ENCODE peak calls at places on chromosomes 6 and 20, in eight cellular contexts. C is heart left ventricle, R is sigmoid colon, S is uterus, D is IMR-90, Q is spleen, E is breast epithelium, V is Peyer's patch. I is an unnamed sample.

GRCh38 chr6:157108923-157109322 is 214.4 kb downstream of the TMEM242 start:
- DNase-seq in D (no peak), Q (no peak), E (no peak), S (no peak), R (no peak), V (no peak), C (no peak), I (no peak)

GRCh38 chr6:156865019-156865629 is 87.9 kb downstream of the ARID1B start:
- DNase-seq in C (no peak), Q (no peak), R (no peak), D (peak; percentile 49), V (no peak), E (no peak), S (no peak), I (no peak)

GRCh38 chr6:11434565-11435326 is 102.8 kb upstream of the TMEM170B start:
- DNase-seq in E (peak; percentile 65), C (no peak), V (no peak), R (no peak), D (peak; percentile 94), S (no peak), Q (no peak), I (peak; percentile 64)

GRCh38 chr20:23200914-23201313 is 114.8 kb upstream of the CD93 start:
- DNase-seq in D (peak; percentile 8), R (no peak), S (no peak), C (peak; percentile 50), Q (no peak), E (no peak), V (no peak), I (peak; percentile 37)

GRCh38 chr20:24742989-24743388 is 206.1 kb upstream of the CST7 start:
- DNase-seq in S (no peak), V (no peak), E (no peak), R (no peak), Q (no peak), D (no peak), C (no peak), I (no peak)

GRCh38 chr6:166705070-166705469 is 78.0 kb upstream of the RPS6KA2 start:
- DNase-seq in E (no peak), R (no peak), Q (no peak), C (no peak), D (no peak), S (no peak), V (no peak), I (peak; percentile 51)

GRCh38 chr6:67952948-67953347 is 682.1 kb upstream of the ADGRB3 start:
- DNase-seq in S (no peak), E (no peak), V (no peak), D (no peak), R (no peak), C (no peak), Q (no peak), I (no peak)

GRCh38 chr6:150617496-150618460 is 18.1 kb downstream of the PLEKHG1 start:
- DNase-seq in E (no peak), C (no peak), D (no peak), R (no peak), S (no peak), V (no peak), Q (no peak), I (no peak)

GRCh38 chr6:36595168-36595818 is 1.1 kb downstream of the SRSF3 start:
- DNase-seq in E (peak; percentile 70), Q (no peak), C (peak; percentile 57), S (no peak), V (peak; percentile 56), R (peak; percentile 84), D (peak; percentile 55), I (peak; percentile 60)

GRCh38 chr6:10363911-10364310 is 51.0 kb downstream of the TFAP2A start:
- DNase-seq in D (no peak), C (no peak), V (no peak), E (no peak), Q (no peak), S (no peak), R (no peak), I (no peak)

GRCh38 chr6:128655978-128656498 is 135.6 kb upstream of the PTPRK start:
- DNase-seq in E (no peak), V (no peak), D (peak; percentile 93), C (no peak), S (no peak), Q (no peak), R (no peak), I (no peak)

GRCh38 chr6:150410906-150411305 is 42.1 kb downstream of the IYD start:
- DNase-seq in V (no peak), R (no peak), D (no peak), C (no peak), S (no peak), Q (no peak), E (no peak), I (no peak)

GRCh38 chr6:150142657-150143501 is at the start of gene PPP1R14C:
- DNase-seq in D (no peak), R (no peak), C (peak; percentile 46), S (no peak), E (no peak), V (no peak), Q (no peak), I (no peak)

DNA sequence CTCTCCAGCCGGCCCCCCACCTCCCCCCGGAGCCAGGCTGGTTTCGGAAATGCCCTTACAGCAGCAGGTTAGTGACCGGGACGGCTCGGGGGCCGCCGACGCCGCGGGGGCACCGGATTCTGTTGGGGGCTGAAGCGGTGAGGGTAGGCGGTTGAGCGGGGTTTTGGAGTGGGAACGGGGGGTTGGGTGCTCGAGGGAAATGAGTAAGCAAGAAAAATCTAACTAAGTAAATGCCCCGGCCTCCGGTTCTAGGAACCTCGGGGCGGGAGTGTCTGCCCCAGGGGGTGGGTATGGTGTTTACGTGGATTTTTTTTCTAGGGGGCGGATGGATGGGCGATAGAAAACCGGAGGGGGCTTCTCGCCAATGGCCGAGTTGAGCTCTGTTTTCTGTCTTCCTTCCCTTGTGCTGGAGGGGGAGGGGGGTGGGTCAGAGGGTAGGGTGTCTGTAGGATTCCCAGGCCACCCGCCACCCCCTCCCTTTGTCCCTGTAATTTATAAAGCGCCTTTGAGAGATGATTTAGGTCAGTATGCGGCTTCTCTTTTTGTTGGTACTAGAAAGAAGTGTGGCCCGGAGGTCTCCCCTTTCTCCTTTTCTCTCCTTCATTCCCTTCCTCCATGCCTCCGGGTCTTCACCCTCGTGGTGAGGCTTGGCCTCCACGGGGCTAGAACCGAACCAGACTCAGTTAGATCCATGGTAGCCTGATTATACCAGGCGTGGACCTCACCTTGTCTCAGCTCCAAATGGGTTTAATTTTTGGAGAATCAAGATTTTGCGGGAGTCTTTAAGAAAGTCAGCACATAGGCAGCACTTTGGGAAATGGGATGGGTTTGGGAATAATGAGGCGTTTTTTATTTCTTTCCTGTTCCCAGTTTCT is 2.3 kb downstream of the E2F3 start:
- DNase-seq in C (no peak), R (no peak), Q (no peak), S (no peak), E (no peak), V (peak; percentile 50), D (peak; percentile 58), I (no peak)
- TF ChIP-seq POLR2A in C (no peak), R (no peak), Q (no peak), S (no peak), E (no peak), V (no peak), D (peak; percentile 15), I (no peak)

DNA sequence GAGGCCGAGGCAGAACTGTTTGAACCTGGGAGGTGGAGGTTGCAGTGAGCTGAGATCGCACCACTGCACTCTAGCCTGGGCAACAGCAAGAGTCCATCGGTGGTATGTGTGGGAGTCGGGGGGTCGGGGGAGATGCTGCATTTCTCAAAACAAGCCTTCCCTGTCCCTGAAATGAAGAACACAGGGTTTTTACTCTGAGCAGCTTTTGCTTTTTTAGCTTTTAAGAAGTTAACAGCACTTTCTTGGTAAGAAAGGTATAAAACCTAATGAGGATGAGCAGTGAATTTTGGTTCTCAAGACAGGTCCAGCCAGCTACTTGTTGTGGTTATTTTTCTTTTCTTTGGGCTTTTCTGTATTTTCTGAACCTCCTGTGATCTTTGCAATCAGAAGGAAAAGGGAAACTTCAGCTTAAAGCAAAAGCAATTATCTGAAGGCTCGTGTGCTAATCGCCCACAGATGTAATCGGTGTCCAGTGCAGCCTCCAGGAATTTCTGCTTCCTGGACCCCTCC is 3.7 kb downstream of the RPL10A start:
- DNase-seq in C (no peak), Q (no peak), E (no peak), R (no peak), D (no peak), S (no peak), V (no peak), I (no peak)
- TF ChIP-seq POLR2A in C (no peak), Q (no peak), E (no peak), R (no peak), D (no peak), S (no peak), V (no peak), I (no peak)

GRCh38 chr6:15106958-15107643 is 138.8 kb upstream of the JARID2 start:
- DNase-seq in D (no peak), S (no peak), R (no peak), E (no peak), V (no peak), C (no peak), Q (no peak), I (no peak)
- TF ChIP-seq POLR2A in D (no peak), S (no peak), R (no peak), E (no peak), V (no peak), C (no peak), Q (no peak), I (no peak)

DNA sequence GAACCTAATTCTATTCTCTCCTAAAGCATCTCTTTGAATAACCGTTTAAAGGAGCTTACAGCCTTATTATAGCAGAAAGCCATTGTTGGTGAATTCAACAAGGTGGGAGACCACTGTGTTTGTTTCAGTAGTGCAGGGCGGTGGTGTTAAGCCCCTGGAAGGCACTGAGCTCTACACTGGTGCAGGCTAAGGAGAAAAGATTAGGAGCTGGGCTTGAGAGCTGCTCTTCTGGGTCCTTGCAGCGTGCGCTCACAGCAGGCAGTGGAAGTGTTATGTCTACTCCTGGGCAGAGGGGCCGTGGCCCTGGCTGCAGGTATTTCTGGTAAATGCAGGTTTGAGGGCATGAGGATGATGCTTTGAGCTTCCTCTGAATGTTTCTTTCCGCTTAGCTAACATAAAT is 361.2 kb downstream of the RNF144B start:
- DNase-seq in V (no peak), S (no peak), R (no peak), E (no peak), C (no peak), Q (no peak), D (no peak), I (no peak)
- TF ChIP-seq POLR2A in V (no peak), S (no peak), R (no peak), E (no peak), C (no peak), Q (no peak), D (no peak), I (no peak)

GRCh38 chr6:99426454-99426762 is 1.3 kb upstream of the PNISR start:
- DNase-seq in E (no peak), D (no peak), C (no peak), R (no peak), Q (no peak), S (no peak), V (no peak), I (no peak)

GRCh38 chr6:99425647-99426453 is 742 bp upstream of the PNISR start:
- DNase-seq in C (peak; percentile 83), D (peak; percentile 89), E (peak; percentile 70), Q (peak; percentile 91), S (peak; percentile 80), R (peak; percentile 93), V (peak; percentile 88), I (peak; percentile 70)

GRCh38 chr6:99424022-99424421 is 1.1 kb downstream of the PNISR start:
- DNase-seq in C (no peak), Q (no peak), V (no peak), D (no peak), S (no peak), E (no peak), R (no peak), I (no peak)

GRCh38 chr6:99422912-99423311 is 2.2 kb downstream of the PNISR start:
- DNase-seq in Q (no peak), V (no peak), R (no peak), E (no peak), S (no peak), D (no peak), C (no peak), I (no peak)

GRCh38 chr6:99424761-99425646 is at the start of gene PNISR:
- DNase-seq in Q (peak; percentile 93), C (peak; percentile 93), S (peak; percentile 88), V (peak; percentile 90), R (peak; percentile 96), D (peak; percentile 99), E (peak; percentile 96), I (peak; percentile 97)
- TF ChIP-seq POLR2A in Q (no peak), C (no peak), S (peak; percentile 9), V (peak; percentile 6), R (peak; percentile 11), D (peak; percentile 91), E (no peak), I (peak; percentile 49)

I was measured in prostate gland.